ENCODE peak calls at places on chromosomes 13 and 19, in eight cellular contexts. One of them, this sample, is unnamed.

GRCh38 chr13:94966380-94966779 is 254.0 kb upstream of the SOX21 start:
- DNase-seq in NCI-H82: peak; percentile 58
- DNase-seq in progenitor cell of endocrine pancreas: no peak
- DNase-seq in stimulated activated CD4-positive, alpha-beta T cell treated with anti-CD3 and anti-CD28 coated beads, Interleukin-1b, Interleukin-23, amount 100 ng/mL, for 1 hour: no peak
- DNase-seq in mesenteric fat pad: no peak
- DNase-seq in HEK293T: no peak
- DNase-seq in activated naive CD8-positive, alpha-beta T cell treated with anti-CD3 and anti-CD28 coated beads for 36 hours: no peak
- DNase-seq in activated naive CD4-positive, alpha-beta T cell treated with anti-CD3 and anti-CD28 coated beads, Interleukin-2, amount 50 U/mL, for 72 hours: no peak
- DNase-seq in this sample: no peak

GRCh38 chr13:76711515-76712182 is 174.6 kb downstream of the KCTD12 start:
- DNase-seq in NCI-H82: no peak
- DNase-seq in progenitor cell of endocrine pancreas: no peak
- DNase-seq in stimulated activated CD4-positive, alpha-beta T cell treated with anti-CD3 and anti-CD28 coated beads, Interleukin-1b, Interleukin-23, amount 100 ng/mL, for 1 hour: no peak
- DNase-seq in mesenteric fat pad: no peak
- DNase-seq in HEK293T: no peak
- DNase-seq in activated naive CD8-positive, alpha-beta T cell treated with anti-CD3 and anti-CD28 coated beads for 36 hours: no peak
- DNase-seq in activated naive CD4-positive, alpha-beta T cell treated with anti-CD3 and anti-CD28 coated beads, Interleukin-2, amount 50 U/mL, for 72 hours: no peak
- DNase-seq in this sample: no peak

GRCh38 chr19:14059652-14060155 is 2.2 kb downstream of the PALM3 start:
- DNase-seq in NCI-H82: peak; percentile 46
- DNase-seq in progenitor cell of endocrine pancreas: no peak
- DNase-seq in stimulated activated CD4-positive, alpha-beta T cell treated with anti-CD3 and anti-CD28 coated beads, Interleukin-1b, Interleukin-23, amount 100 ng/mL, for 1 hour: no peak
- DNase-seq in mesenteric fat pad: no peak
- DNase-seq in HEK293T: no peak
- DNase-seq in activated naive CD8-positive, alpha-beta T cell treated with anti-CD3 and anti-CD28 coated beads for 36 hours: no peak
- DNase-seq in activated naive CD4-positive, alpha-beta T cell treated with anti-CD3 and anti-CD28 coated beads, Interleukin-2, amount 50 U/mL, for 72 hours: no peak
- DNase-seq in this sample: no peak

GRCh38 chr19:2542341-2543069 is 66.6 kb downstream of the GADD45B start:
- DNase-seq in NCI-H82: no peak
- DNase-seq in progenitor cell of endocrine pancreas: no peak
- DNase-seq in stimulated activated CD4-positive, alpha-beta T cell treated with anti-CD3 and anti-CD28 coated beads, Interleukin-1b, Interleukin-23, amount 100 ng/mL, for 1 hour: no peak
- DNase-seq in mesenteric fat pad: no peak
- DNase-seq in HEK293T: no peak
- DNase-seq in activated naive CD8-positive, alpha-beta T cell treated with anti-CD3 and anti-CD28 coated beads for 36 hours: no peak
- DNase-seq in activated naive CD4-positive, alpha-beta T cell treated with anti-CD3 and anti-CD28 coated beads, Interleukin-2, amount 50 U/mL, for 72 hours: no peak
- DNase-seq in this sample: no peak

GRCh38 chr19:39818626-39819097 is 15.3 kb downstream of the DYRK1B start:
- DNase-seq in NCI-H82: no peak
- DNase-seq in progenitor cell of endocrine pancreas: no peak
- DNase-seq in stimulated activated CD4-positive, alpha-beta T cell treated with anti-CD3 and anti-CD28 coated beads, Interleukin-1b, Interleukin-23, amount 100 ng/mL, for 1 hour: no peak
- DNase-seq in mesenteric fat pad: peak; percentile 51
- DNase-seq in HEK293T: no peak
- DNase-seq in activated naive CD8-positive, alpha-beta T cell treated with anti-CD3 and anti-CD28 coated beads for 36 hours: no peak
- DNase-seq in activated naive CD4-positive, alpha-beta T cell treated with anti-CD3 and anti-CD28 coated beads, Interleukin-2, amount 50 U/mL, for 72 hours: no peak
- DNase-seq in this sample: no peak

GRCh38 chr19:43672061-43672679 is 2.2 kb upstream of the PLAUR start:
- DNase-seq in NCI-H82: no peak
- DNase-seq in progenitor cell of endocrine pancreas: no peak
- DNase-seq in stimulated activated CD4-positive, alpha-beta T cell treated with anti-CD3 and anti-CD28 coated beads, Interleukin-1b, Interleukin-23, amount 100 ng/mL, for 1 hour: no peak
- DNase-seq in mesenteric fat pad: no peak
- DNase-seq in HEK293T: no peak
- DNase-seq in activated naive CD8-positive, alpha-beta T cell treated with anti-CD3 and anti-CD28 coated beads for 36 hours: no peak
- DNase-seq in activated naive CD4-positive, alpha-beta T cell treated with anti-CD3 and anti-CD28 coated beads, Interleukin-2, amount 50 U/mL, for 72 hours: no peak
- DNase-seq in this sample: no peak

GRCh38 chr19:53659292-53659691 is 27.5 kb downstream of the DPRX start:
- DNase-seq in NCI-H82: peak; percentile 10
- DNase-seq in progenitor cell of endocrine pancreas: peak; percentile 18
- DNase-seq in stimulated activated CD4-positive, alpha-beta T cell treated with anti-CD3 and anti-CD28 coated beads, Interleukin-1b, Interleukin-23, amount 100 ng/mL, for 1 hour: no peak
- DNase-seq in mesenteric fat pad: no peak
- DNase-seq in HEK293T: peak; percentile 10
- DNase-seq in activated naive CD8-positive, alpha-beta T cell treated with anti-CD3 and anti-CD28 coated beads for 36 hours: no peak
- DNase-seq in activated naive CD4-positive, alpha-beta T cell treated with anti-CD3 and anti-CD28 coated beads, Interleukin-2, amount 50 U/mL, for 72 hours: no peak
- DNase-seq in this sample: no peak

GRCh38 chr13:34816118-34816517 is 126.0 kb upstream of the NBEA start:
- DNase-seq in NCI-H82: no peak
- DNase-seq in progenitor cell of endocrine pancreas: no peak
- DNase-seq in stimulated activated CD4-positive, alpha-beta T cell treated with anti-CD3 and anti-CD28 coated beads, Interleukin-1b, Interleukin-23, amount 100 ng/mL, for 1 hour: no peak
- DNase-seq in mesenteric fat pad: no peak
- DNase-seq in HEK293T: no peak
- DNase-seq in activated naive CD8-positive, alpha-beta T cell treated with anti-CD3 and anti-CD28 coated beads for 36 hours: no peak
- DNase-seq in activated naive CD4-positive, alpha-beta T cell treated with anti-CD3 and anti-CD28 coated beads, Interleukin-2, amount 50 U/mL, for 72 hours: no peak
- DNase-seq in this sample: no peak

GRCh38 chr19:30421571-30421970 is 49.4 kb downstream of the ZNF536 start:
- DNase-seq in NCI-H82: no peak
- DNase-seq in progenitor cell of endocrine pancreas: no peak
- DNase-seq in stimulated activated CD4-positive, alpha-beta T cell treated with anti-CD3 and anti-CD28 coated beads, Interleukin-1b, Interleukin-23, amount 100 ng/mL, for 1 hour: no peak
- DNase-seq in mesenteric fat pad: no peak
- DNase-seq in HEK293T: no peak
- DNase-seq in activated naive CD8-positive, alpha-beta T cell treated with anti-CD3 and anti-CD28 coated beads for 36 hours: no peak
- DNase-seq in activated naive CD4-positive, alpha-beta T cell treated with anti-CD3 and anti-CD28 coated beads, Interleukin-2, amount 50 U/mL, for 72 hours: no peak
- DNase-seq in this sample: no peak

GRCh38 chr13:33321686-33322473 is 36.3 kb upstream of the STARD13 start:
- DNase-seq in NCI-H82: no peak
- DNase-seq in progenitor cell of endocrine pancreas: no peak
- DNase-seq in stimulated activated CD4-positive, alpha-beta T cell treated with anti-CD3 and anti-CD28 coated beads, Interleukin-1b, Interleukin-23, amount 100 ng/mL, for 1 hour: no peak
- DNase-seq in mesenteric fat pad: no peak
- DNase-seq in HEK293T: no peak
- DNase-seq in activated naive CD8-positive, alpha-beta T cell treated with anti-CD3 and anti-CD28 coated beads for 36 hours: no peak
- DNase-seq in activated naive CD4-positive, alpha-beta T cell treated with anti-CD3 and anti-CD28 coated beads, Interleukin-2, amount 50 U/mL, for 72 hours: no peak
- DNase-seq in this sample: no peak

GRCh38 chr13:53151692-53152421 is 123.2 kb downstream of the OLFM4 start:
- DNase-seq in NCI-H82: peak; percentile 92
- DNase-seq in progenitor cell of endocrine pancreas: peak; percentile 30
- DNase-seq in stimulated activated CD4-positive, alpha-beta T cell treated with anti-CD3 and anti-CD28 coated beads, Interleukin-1b, Interleukin-23, amount 100 ng/mL, for 1 hour: no peak
- DNase-seq in mesenteric fat pad: no peak
- DNase-seq in HEK293T: peak; percentile 69
- DNase-seq in activated naive CD8-positive, alpha-beta T cell treated with anti-CD3 and anti-CD28 coated beads for 36 hours: peak; percentile 53
- DNase-seq in activated naive CD4-positive, alpha-beta T cell treated with anti-CD3 and anti-CD28 coated beads, Interleukin-2, amount 50 U/mL, for 72 hours: peak; percentile 55
- DNase-seq in this sample: no peak

GRCh38 chr13:80336335-80336734 is 4.6 kb downstream of the SPRY2 start:
- DNase-seq in NCI-H82: no peak
- DNase-seq in progenitor cell of endocrine pancreas: no peak
- DNase-seq in stimulated activated CD4-positive, alpha-beta T cell treated with anti-CD3 and anti-CD28 coated beads, Interleukin-1b, Interleukin-23, amount 100 ng/mL, for 1 hour: no peak
- DNase-seq in mesenteric fat pad: no peak
- DNase-seq in HEK293T: no peak
- DNase-seq in activated naive CD8-positive, alpha-beta T cell treated with anti-CD3 and anti-CD28 coated beads for 36 hours: no peak
- DNase-seq in activated naive CD4-positive, alpha-beta T cell treated with anti-CD3 and anti-CD28 coated beads, Interleukin-2, amount 50 U/mL, for 72 hours: no peak
- DNase-seq in this sample: no peak

GRCh38 chr19:3106509-3107141 is 12.5 kb downstream of the GNA11 start:
- DNase-seq in NCI-H82: no peak
- DNase-seq in progenitor cell of endocrine pancreas: no peak
- DNase-seq in stimulated activated CD4-positive, alpha-beta T cell treated with anti-CD3 and anti-CD28 coated beads, Interleukin-1b, Interleukin-23, amount 100 ng/mL, for 1 hour: no peak
- DNase-seq in mesenteric fat pad: no peak
- DNase-seq in HEK293T: no peak
- DNase-seq in activated naive CD8-positive, alpha-beta T cell treated with anti-CD3 and anti-CD28 coated beads for 36 hours: no peak
- DNase-seq in activated naive CD4-positive, alpha-beta T cell treated with anti-CD3 and anti-CD28 coated beads, Interleukin-2, amount 50 U/mL, for 72 hours: no peak
- DNase-seq in this sample: no peak

GRCh38 chr19:45115809-45116615 is 23.0 kb downstream of the PPP1R37 start:
- DNase-seq in NCI-H82: peak; percentile 86
- DNase-seq in progenitor cell of endocrine pancreas: no peak
- DNase-seq in stimulated activated CD4-positive, alpha-beta T cell treated with anti-CD3 and anti-CD28 coated beads, Interleukin-1b, Interleukin-23, amount 100 ng/mL, for 1 hour: no peak
- DNase-seq in mesenteric fat pad: no peak
- DNase-seq in HEK293T: no peak
- DNase-seq in activated naive CD8-positive, alpha-beta T cell treated with anti-CD3 and anti-CD28 coated beads for 36 hours: no peak
- DNase-seq in activated naive CD4-positive, alpha-beta T cell treated with anti-CD3 and anti-CD28 coated beads, Interleukin-2, amount 50 U/mL, for 72 hours: no peak
- DNase-seq in this sample: no peak

GRCh38 chr19:55091126-55091910 is 15.6 kb downstream of the EPS8L1 start:
- DNase-seq in NCI-H82: no peak
- DNase-seq in progenitor cell of endocrine pancreas: no peak
- DNase-seq in stimulated activated CD4-positive, alpha-beta T cell treated with anti-CD3 and anti-CD28 coated beads, Interleukin-1b, Interleukin-23, amount 100 ng/mL, for 1 hour: no peak
- DNase-seq in mesenteric fat pad: no peak
- DNase-seq in HEK293T: no peak
- DNase-seq in activated naive CD8-positive, alpha-beta T cell treated with anti-CD3 and anti-CD28 coated beads for 36 hours: no peak
- DNase-seq in activated naive CD4-positive, alpha-beta T cell treated with anti-CD3 and anti-CD28 coated beads, Interleukin-2, amount 50 U/mL, for 72 hours: no peak
- DNase-seq in this sample: no peak

GRCh38 chr13:106078191-106078590 is 457.3 kb downstream of the EFNB2 start:
- DNase-seq in NCI-H82: no peak
- DNase-seq in progenitor cell of endocrine pancreas: no peak
- DNase-seq in stimulated activated CD4-positive, alpha-beta T cell treated with anti-CD3 and anti-CD28 coated beads, Interleukin-1b, Interleukin-23, amount 100 ng/mL, for 1 hour: no peak
- DNase-seq in mesenteric fat pad: no peak
- DNase-seq in HEK293T: no peak
- DNase-seq in activated naive CD8-positive, alpha-beta T cell treated with anti-CD3 and anti-CD28 coated beads for 36 hours: no peak
- DNase-seq in activated naive CD4-positive, alpha-beta T cell treated with anti-CD3 and anti-CD28 coated beads, Interleukin-2, amount 50 U/mL, for 72 hours: no peak
- DNase-seq in this sample: no peak

GRCh38 chr13:59318320-59318930 is 845.3 kb downstream of the DIAPH3 start:
- DNase-seq in NCI-H82: peak; percentile 94
- DNase-seq in progenitor cell of endocrine pancreas: peak; percentile 67
- DNase-seq in stimulated activated CD4-positive, alpha-beta T cell treated with anti-CD3 and anti-CD28 coated beads, Interleukin-1b, Interleukin-23, amount 100 ng/mL, for 1 hour: peak; percentile 28
- DNase-seq in mesenteric fat pad: no peak
- DNase-seq in HEK293T: peak; percentile 43
- DNase-seq in activated naive CD8-positive, alpha-beta T cell treated with anti-CD3 and anti-CD28 coated beads for 36 hours: peak; percentile 46
- DNase-seq in activated naive CD4-positive, alpha-beta T cell treated with anti-CD3 and anti-CD28 coated beads, Interleukin-2, amount 50 U/mL, for 72 hours: no peak
- DNase-seq in this sample: peak; percentile 31

GRCh38 chr19:13366529-13367143 is 139.6 kb downstream of the CACNA1A start:
- DNase-seq in NCI-H82: peak; percentile 52
- DNase-seq in progenitor cell of endocrine pancreas: no peak
- DNase-seq in stimulated activated CD4-positive, alpha-beta T cell treated with anti-CD3 and anti-CD28 coated beads, Interleukin-1b, Interleukin-23, amount 100 ng/mL, for 1 hour: no peak
- DNase-seq in mesenteric fat pad: no peak
- DNase-seq in HEK293T: peak; percentile 45
- DNase-seq in activated naive CD8-positive, alpha-beta T cell treated with anti-CD3 and anti-CD28 coated beads for 36 hours: no peak
- DNase-seq in activated naive CD4-positive, alpha-beta T cell treated with anti-CD3 and anti-CD28 coated beads, Interleukin-2, amount 50 U/mL, for 72 hours: no peak
- DNase-seq in this sample: no peak

GRCh38 chr19:20660473-20660872 is 898 bp downstream of the ZNF626 start:
- DNase-seq in NCI-H82: peak; percentile 31
- DNase-seq in progenitor cell of endocrine pancreas: no peak
- DNase-seq in stimulated activated CD4-positive, alpha-beta T cell treated with anti-CD3 and anti-CD28 coated beads, Interleukin-1b, Interleukin-23, amount 100 ng/mL, for 1 hour: no peak
- DNase-seq in mesenteric fat pad: no peak
- DNase-seq in HEK293T: no peak
- DNase-seq in activated naive CD8-positive, alpha-beta T cell treated with anti-CD3 and anti-CD28 coated beads for 36 hours: no peak
- DNase-seq in activated naive CD4-positive, alpha-beta T cell treated with anti-CD3 and anti-CD28 coated beads, Interleukin-2, amount 50 U/mL, for 72 hours: no peak
- DNase-seq in this sample: no peak

GRCh38 chr13:101626925-101627555 is 174.6 kb downstream of the ITGBL1 start:
- DNase-seq in NCI-H82: no peak
- DNase-seq in progenitor cell of endocrine pancreas: no peak
- DNase-seq in stimulated activated CD4-positive, alpha-beta T cell treated with anti-CD3 and anti-CD28 coated beads, Interleukin-1b, Interleukin-23, amount 100 ng/mL, for 1 hour: no peak
- DNase-seq in mesenteric fat pad: no peak
- DNase-seq in HEK293T: no peak
- DNase-seq in activated naive CD8-positive, alpha-beta T cell treated with anti-CD3 and anti-CD28 coated beads for 36 hours: peak; percentile 50
- DNase-seq in activated naive CD4-positive, alpha-beta T cell treated with anti-CD3 and anti-CD28 coated beads, Interleukin-2, amount 50 U/mL, for 72 hours: no peak
- DNase-seq in this sample: no peak

GRCh38 chr13:45416521-45417125 is 1.6 kb downstream of the SLC25A30 start:
- DNase-seq in NCI-H82: no peak
- DNase-seq in progenitor cell of endocrine pancreas: no peak
- DNase-seq in stimulated activated CD4-positive, alpha-beta T cell treated with anti-CD3 and anti-CD28 coated beads, Interleukin-1b, Interleukin-23, amount 100 ng/mL, for 1 hour: no peak
- DNase-seq in mesenteric fat pad: no peak
- DNase-seq in HEK293T: no peak
- DNase-seq in activated naive CD8-positive, alpha-beta T cell treated with anti-CD3 and anti-CD28 coated beads for 36 hours: no peak
- DNase-seq in activated naive CD4-positive, alpha-beta T cell treated with anti-CD3 and anti-CD28 coated beads, Interleukin-2, amount 50 U/mL, for 72 hours: no peak
- DNase-seq in this sample: no peak

GRCh38 chr19:11138659-11139526 is 16.7 kb downstream of the SPC24 start:
- DNase-seq in NCI-H82: peak; percentile 65
- DNase-seq in progenitor cell of endocrine pancreas: no peak
- DNase-seq in stimulated activated CD4-positive, alpha-beta T cell treated with anti-CD3 and anti-CD28 coated beads, Interleukin-1b, Interleukin-23, amount 100 ng/mL, for 1 hour: no peak
- DNase-seq in mesenteric fat pad: peak; percentile 91
- DNase-seq in HEK293T: no peak
- DNase-seq in activated naive CD8-positive, alpha-beta T cell treated with anti-CD3 and anti-CD28 coated beads for 36 hours: no peak
- DNase-seq in activated naive CD4-positive, alpha-beta T cell treated with anti-CD3 and anti-CD28 coated beads, Interleukin-2, amount 50 U/mL, for 72 hours: no peak
- DNase-seq in this sample: no peak

GRCh38 chr13:114064516-114065140 is 67.8 kb downstream of the RASA3 start:
- DNase-seq in NCI-H82: no peak
- DNase-seq in progenitor cell of endocrine pancreas: no peak
- DNase-seq in stimulated activated CD4-positive, alpha-beta T cell treated with anti-CD3 and anti-CD28 coated beads, Interleukin-1b, Interleukin-23, amount 100 ng/mL, for 1 hour: no peak
- DNase-seq in mesenteric fat pad: no peak
- DNase-seq in HEK293T: no peak
- DNase-seq in activated naive CD8-positive, alpha-beta T cell treated with anti-CD3 and anti-CD28 coated beads for 36 hours: no peak
- DNase-seq in activated naive CD4-positive, alpha-beta T cell treated with anti-CD3 and anti-CD28 coated beads, Interleukin-2, amount 50 U/mL, for 72 hours: no peak
- DNase-seq in this sample: no peak

GRCh38 chr13:66405908-66406802 is 824.0 kb downstream of the PCDH9 start:
- DNase-seq in NCI-H82: peak; percentile 48
- DNase-seq in progenitor cell of endocrine pancreas: no peak
- DNase-seq in stimulated activated CD4-positive, alpha-beta T cell treated with anti-CD3 and anti-CD28 coated beads, Interleukin-1b, Interleukin-23, amount 100 ng/mL, for 1 hour: no peak
- DNase-seq in mesenteric fat pad: no peak
- DNase-seq in HEK293T: no peak
- DNase-seq in activated naive CD8-positive, alpha-beta T cell treated with anti-CD3 and anti-CD28 coated beads for 36 hours: no peak
- DNase-seq in activated naive CD4-positive, alpha-beta T cell treated with anti-CD3 and anti-CD28 coated beads, Interleukin-2, amount 50 U/mL, for 72 hours: no peak
- DNase-seq in this sample: no peak

GRCh38 chr13:75764251-75764650 is 128.1 kb downstream of the LMO7 start:
- DNase-seq in NCI-H82: no peak
- DNase-seq in progenitor cell of endocrine pancreas: no peak
- DNase-seq in stimulated activated CD4-positive, alpha-beta T cell treated with anti-CD3 and anti-CD28 coated beads, Interleukin-1b, Interleukin-23, amount 100 ng/mL, for 1 hour: no peak
- DNase-seq in mesenteric fat pad: no peak
- DNase-seq in HEK293T: no peak
- DNase-seq in activated naive CD8-positive, alpha-beta T cell treated with anti-CD3 and anti-CD28 coated beads for 36 hours: no peak
- DNase-seq in activated naive CD4-positive, alpha-beta T cell treated with anti-CD3 and anti-CD28 coated beads, Interleukin-2, amount 50 U/mL, for 72 hours: no peak
- DNase-seq in this sample: no peak

GRCh38 chr13:99388334-99388923 is 81.2 kb upstream of the GPR183 start:
- DNase-seq in NCI-H82: no peak
- DNase-seq in progenitor cell of endocrine pancreas: no peak
- DNase-seq in stimulated activated CD4-positive, alpha-beta T cell treated with anti-CD3 and anti-CD28 coated beads, Interleukin-1b, Interleukin-23, amount 100 ng/mL, for 1 hour: no peak
- DNase-seq in mesenteric fat pad: no peak
- DNase-seq in HEK293T: no peak
- DNase-seq in activated naive CD8-positive, alpha-beta T cell treated with anti-CD3 and anti-CD28 coated beads for 36 hours: no peak
- DNase-seq in activated naive CD4-positive, alpha-beta T cell treated with anti-CD3 and anti-CD28 coated beads, Interleukin-2, amount 50 U/mL, for 72 hours: no peak
- DNase-seq in this sample: no peak

GRCh38 chr13:72852207-72852606 is 70.3 kb downstream of the PIBF1 start:
- DNase-seq in NCI-H82: no peak
- DNase-seq in progenitor cell of endocrine pancreas: no peak
- DNase-seq in stimulated activated CD4-positive, alpha-beta T cell treated with anti-CD3 and anti-CD28 coated beads, Interleukin-1b, Interleukin-23, amount 100 ng/mL, for 1 hour: no peak
- DNase-seq in mesenteric fat pad: no peak
- DNase-seq in HEK293T: no peak
- DNase-seq in activated naive CD8-positive, alpha-beta T cell treated with anti-CD3 and anti-CD28 coated beads for 36 hours: no peak
- DNase-seq in activated naive CD4-positive, alpha-beta T cell treated with anti-CD3 and anti-CD28 coated beads, Interleukin-2, amount 50 U/mL, for 72 hours: no peak
- DNase-seq in this sample: no peak

This sample was measured in effector CD4-positive, alpha-beta T cell.